ENCODE peak calls at places on chromosomes 2 and 18, in five cellular contexts. V, X, N, Y and Q are unnamed samples.

GRCh38 chr2:158837645-158838044 is 42.5 kb downstream of the DAPL1 start:
- DNase-seq in V (no peak), X (no peak), N (no peak), Y (no peak), Q (no peak)

GRCh38 chr2:224520064-224520463 is 65.1 kb downstream of the CUL3 start:
- DNase-seq in V (no peak), X (no peak), N (no peak), Y (peak), Q (no peak)

GRCh38 chr2:160266078-160266551 is 66.0 kb upstream of the ITGB6 start:
- DNase-seq in V (no peak), X (no peak), N (no peak), Y (no peak), Q (no peak)

GRCh38 chr2:28664120-28664842 is 87.3 kb upstream of the PPP1CB start:
- DNase-seq in V (no peak), X (no peak), N (no peak), Y (no peak), Q (no peak)

GRCh38 chr2:113966832-113967231 is 76.9 kb downstream of the ACTR3 start:
- DNase-seq in V (no peak), X (no peak), N (peak), Y (no peak), Q (no peak)

GRCh38 chr18:55422456-55423185 is 165.4 kb downstream of the TCF4 start:
- DNase-seq in V (no peak), X (peak), N (no peak), Y (no peak), Q (no peak)

GRCh38 chr2:218895758-218896500 is 15.3 kb downstream of the WNT10A start:
- DNase-seq in V (no peak), X (no peak), N (no peak), Y (no peak), Q (no peak)

GRCh38 chr2:177429688-177430325 is 37.2 kb downstream of the AGPS start:
- DNase-seq in V (no peak), X (no peak), N (no peak), Y (no peak), Q (no peak)

GRCh38 chr2:37583867-37584266 is 87.6 kb downstream of the CDC42EP3 start:
- DNase-seq in V (no peak), X (no peak), N (no peak), Y (no peak), Q (no peak)

GRCh38 chr2:26997394-26997793 is 27.0 kb downstream of the MAPRE3 start:
- DNase-seq in V (no peak), X (no peak), N (no peak), Y (no peak), Q (no peak)

GRCh38 chr2:232888099-232888836 is 18.2 kb downstream of the SNORC start:
- DNase-seq in V (no peak), X (no peak), N (no peak), Y (no peak), Q (no peak)

GRCh38 chr2:78202366-78202765 is 680.2 kb upstream of the LRRTM4 start:
- DNase-seq in V (no peak), X (no peak), N (no peak), Y (no peak), Q (no peak)

GRCh38 chr2:8588831-8589191 is 93.0 kb upstream of the ID2 start:
- DNase-seq in V (peak), X (no peak), N (no peak), Y (no peak), Q (no peak)

GRCh38 chr2:106197878-106198277 is 3.8 kb upstream of the UXS1 start:
- DNase-seq in V (no peak), X (no peak), N (no peak), Y (no peak), Q (no peak)

GRCh38 chr2:80102026-80102425 is 202.5 kb downstream of the LRRTM1 start:
- DNase-seq in V (no peak), X (no peak), N (no peak), Y (no peak), Q (no peak)

GRCh38 chr18:63741769-63742168 is 33.4 kb upstream of the SERPINB7 start:
- DNase-seq in V (no peak), X (no peak), N (no peak), Y (no peak), Q (no peak)

GRCh38 chr18:10705786-10706185 is 180.0 kb downstream of the NAPG start:
- DNase-seq in V (no peak), X (no peak), N (no peak), Y (no peak), Q (no peak)

GRCh38 chr2:70367722-70368323 is 66.0 kb upstream of the FAM136A start:
- DNase-seq in V (no peak), X (no peak), N (no peak), Y (no peak), Q (no peak)

GRCh38 chr2:154555700-154556099 is 142.8 kb upstream of the KCNJ3 start:
- DNase-seq in V (no peak), X (no peak), N (no peak), Y (no peak), Q (no peak)

GRCh38 chr2:232761301-232761907 is 15.0 kb downstream of the KCNJ13 start:
- DNase-seq in V (no peak), X (no peak), N (no peak), Y (peak), Q (no peak)

GRCh38 chr2:88066543-88066942 is 1.1 kb upstream of the SMYD1 start:
- DNase-seq in V (no peak), X (no peak), N (no peak), Y (no peak), Q (no peak)

GRCh38 chr18:79502785-79503184 is 107.1 kb downstream of the NFATC1 start:
- DNase-seq in V (no peak), X (no peak), N (no peak), Y (no peak), Q (no peak)

GRCh38 chr2:2827691-2828315 is 496.7 kb upstream of the MYT1L start:
- DNase-seq in V (no peak), X (no peak), N (no peak), Y (no peak), Q (no peak)

GRCh38 chr2:237888389-237888788 is 29.0 kb downstream of the RAMP1 start:
- DNase-seq in V (no peak), X (no peak), N (no peak), Y (no peak), Q (no peak)

GRCh38 chr18:79402977-79403722 is 7.4 kb downstream of the NFATC1 start:
- DNase-seq in V (no peak), X (peak), N (peak), Y (no peak), Q (no peak)

GRCh38 chr2:137096693-137097092 is 331.3 kb downstream of the THSD7B start:
- DNase-seq in V (no peak), X (no peak), N (no peak), Y (no peak), Q (no peak)
- TF ChIP-seq CTCF in V (no peak), X (no peak), N (no peak), Y (no peak), Q (peak)

GRCh38 chr2:163697846-163698637 is 37.8 kb downstream of the FIGN start:
- DNase-seq in V (no peak), X (no peak), N (no peak), Y (no peak), Q (no peak)
- TF ChIP-seq CTCF in V (no peak), X (no peak), N (no peak), Y (no peak), Q (no peak)

DNA sequence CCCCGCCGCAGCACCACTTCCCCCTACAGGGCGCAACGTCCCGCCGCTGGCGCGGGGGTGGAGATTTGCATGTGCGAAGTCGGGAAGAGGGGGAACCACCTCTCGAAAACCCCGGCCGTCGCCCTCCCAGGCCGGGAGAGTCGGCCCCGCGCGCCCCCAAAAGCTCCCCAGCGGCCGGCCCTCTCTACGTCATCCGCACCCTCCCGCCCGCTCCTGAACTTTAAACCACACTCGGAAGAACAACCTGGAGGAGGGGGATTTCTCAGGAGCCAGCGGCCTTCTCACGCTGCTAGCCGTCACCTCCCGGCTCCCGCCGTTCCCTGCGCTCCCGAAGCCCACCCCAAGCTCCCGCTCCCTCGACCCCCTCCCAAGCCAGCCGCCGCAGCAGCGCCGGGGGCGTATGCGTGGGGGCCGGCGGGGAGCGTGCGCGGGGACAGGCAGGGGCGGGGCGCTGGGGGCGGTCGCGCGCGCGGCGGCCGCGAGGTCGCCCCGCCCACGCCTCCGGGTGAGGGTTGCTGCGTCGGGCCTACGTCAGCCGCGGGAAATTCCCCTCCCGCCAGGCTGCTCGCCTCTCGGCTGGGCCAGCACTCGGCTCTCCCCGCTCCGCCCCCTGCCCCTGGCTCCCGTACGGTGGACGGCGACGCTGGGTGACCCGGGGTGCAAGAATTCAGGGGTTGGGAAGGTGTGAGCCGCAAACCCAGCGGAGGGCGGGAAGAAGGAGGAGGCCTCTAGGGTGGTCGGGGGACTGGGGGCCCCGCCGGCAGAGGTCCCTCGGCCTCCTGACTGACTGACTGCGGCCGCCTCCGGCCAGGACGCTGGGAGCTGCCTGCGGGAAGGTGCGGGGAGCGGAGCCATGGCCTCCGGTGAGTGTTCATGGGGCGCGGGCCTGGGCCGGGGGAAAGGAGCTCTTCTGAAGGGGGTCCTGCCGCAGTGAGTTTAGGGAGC is at the start of gene REL:
- DNase-seq in V (peak), X (peak), N (peak), Y (peak), Q (peak)
- TF ChIP-seq CTCF in V (no peak), X (peak), N (peak), Y (no peak), Q (no peak)

DNA sequence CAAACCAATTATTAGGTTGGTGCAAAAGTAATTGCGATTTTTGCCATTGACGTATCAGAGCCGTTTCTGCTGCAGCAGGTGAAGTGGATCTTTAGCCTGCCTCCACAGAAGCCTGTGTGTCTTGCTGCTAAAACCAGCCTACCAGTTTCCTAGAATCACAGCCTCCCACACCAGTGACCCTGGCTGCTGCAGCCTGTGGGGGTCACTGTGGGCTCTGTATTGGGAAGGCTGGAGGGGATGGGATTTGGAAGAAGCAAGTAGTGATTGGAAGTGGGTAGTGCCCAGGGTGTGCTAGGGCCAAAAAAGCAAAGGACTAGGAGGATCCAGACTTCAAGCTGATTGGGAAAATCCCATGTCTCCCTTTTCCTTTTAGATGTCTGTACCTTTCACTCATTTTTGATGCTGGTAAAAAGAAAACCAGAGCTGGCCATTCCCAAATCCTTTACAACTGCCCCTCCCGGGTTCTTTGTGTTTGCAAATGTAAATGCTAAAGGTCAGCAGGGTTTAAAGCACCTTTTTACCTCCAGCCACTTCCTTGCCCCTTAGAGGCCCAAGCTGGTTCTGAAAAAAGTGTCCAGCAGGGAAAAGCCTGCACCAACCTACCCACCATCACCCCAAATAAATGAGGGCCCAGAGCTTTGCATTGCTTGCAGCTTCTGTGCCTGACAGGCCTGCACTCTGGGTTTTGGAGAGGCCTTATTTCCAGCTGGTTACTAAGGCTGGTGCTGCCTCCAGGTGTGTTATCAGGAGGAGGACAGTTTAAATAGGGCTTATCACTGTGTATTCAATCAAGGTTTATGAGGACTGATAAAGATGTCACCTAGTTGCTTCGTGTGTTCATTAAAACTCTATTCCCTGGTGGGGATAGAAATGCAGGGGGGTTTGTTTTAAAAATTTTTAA is 172.0 kb downstream of the MIB1 start:
- DNase-seq in V (no peak), X (no peak), N (no peak), Y (no peak), Q (no peak)
- TF ChIP-seq CTCF in V (no peak), X (no peak), N (no peak), Y (no peak), Q (no peak)

GRCh38 chr2:50401772-50402653 is 629.9 kb downstream of the NRXN1 start:
- DNase-seq in V (no peak), X (no peak), N (peak), Y (no peak), Q (no peak)

GRCh38 chr2:50398101-50398500 is 633.8 kb downstream of the NRXN1 start:
- DNase-seq in V (no peak), X (no peak), N (no peak), Y (no peak), Q (no peak)

DNA sequence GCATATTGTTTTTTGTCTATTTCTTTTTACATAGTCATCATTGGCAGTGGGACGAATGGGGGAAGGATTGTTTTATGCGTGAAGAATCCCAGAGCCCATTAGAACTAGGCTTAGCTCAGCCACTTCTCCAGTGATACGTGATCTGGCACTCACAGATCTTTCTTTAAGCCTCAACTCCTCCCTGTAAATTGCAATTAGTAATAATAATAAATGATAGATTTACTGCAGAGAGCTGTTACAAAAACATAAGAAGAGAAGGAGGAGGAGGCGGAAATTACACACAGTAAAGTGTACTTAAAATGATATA is 629.3 kb downstream of the NRXN1 start:
- DNase-seq in V (no peak), X (no peak), N (no peak), Y (no peak), Q (no peak)
- TF ChIP-seq CTCF in V (no peak), X (no peak), N (no peak), Y (no peak), Q (peak)

GRCh38 chr2:235594964-235595363 is 101.1 kb downstream of the AGAP1 start:
- DNase-seq in V (no peak), X (no peak), N (no peak), Y (no peak), Q (no peak)

GRCh38 chr2:235591921-235592320 is 98.1 kb downstream of the AGAP1 start:
- DNase-seq in V (no peak), X (no peak), N (no peak), Y (no peak), Q (no peak)

GRCh38 chr2:235595420-235596010 is 101.7 kb downstream of the AGAP1 start:
- DNase-seq in V (peak), X (peak), N (peak), Y (no peak), Q (no peak)

GRCh38 chr2:235592430-235592829 is 98.6 kb downstream of the AGAP1 start:
- DNase-seq in V (no peak), X (no peak), N (no peak), Y (no peak), Q (no peak)

DNA sequence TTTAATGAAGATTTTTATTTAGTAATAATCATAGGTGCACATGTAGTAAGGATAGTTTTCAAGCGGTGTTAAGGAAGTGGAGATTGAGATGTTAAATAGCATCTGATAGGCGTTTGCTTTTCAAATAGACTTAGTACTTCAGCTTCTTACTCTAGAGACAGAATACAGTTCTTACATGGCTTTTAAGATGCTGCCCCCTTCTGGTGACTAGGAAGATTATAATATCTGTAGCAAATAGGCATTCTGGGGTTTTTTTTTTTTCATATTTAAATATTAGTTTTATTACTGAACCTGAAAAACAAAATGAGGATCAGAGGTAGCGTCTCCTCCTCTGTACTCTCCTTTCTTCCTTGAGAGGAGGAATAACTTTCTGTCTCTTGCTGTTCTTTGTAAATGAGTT is 100.2 kb downstream of the AGAP1 start:
- DNase-seq in V (no peak), X (no peak), N (peak), Y (no peak), Q (no peak)
- TF ChIP-seq CTCF in V (no peak), X (peak), N (peak), Y (peak), Q (peak)

GRCh38 chr2:50748652-50749174 is 283.2 kb downstream of the NRXN1 start:
- DNase-seq in V (no peak), X (no peak), N (no peak), Y (no peak), Q (no peak)

GRCh38 chr2:50743471-50743870 is 288.5 kb downstream of the NRXN1 start:
- DNase-seq in V (no peak), X (no peak), N (no peak), Y (no peak), Q (no peak)

GRCh38 chr2:50749226-50749625 is 282.7 kb downstream of the NRXN1 start:
- DNase-seq in V (no peak), X (no peak), N (no peak), Y (no peak), Q (no peak)

GRCh38 chr2:50751255-50752069 is 280.5 kb downstream of the NRXN1 start:
- DNase-seq in V (no peak), X (no peak), N (no peak), Y (no peak), Q (no peak)

DNA sequence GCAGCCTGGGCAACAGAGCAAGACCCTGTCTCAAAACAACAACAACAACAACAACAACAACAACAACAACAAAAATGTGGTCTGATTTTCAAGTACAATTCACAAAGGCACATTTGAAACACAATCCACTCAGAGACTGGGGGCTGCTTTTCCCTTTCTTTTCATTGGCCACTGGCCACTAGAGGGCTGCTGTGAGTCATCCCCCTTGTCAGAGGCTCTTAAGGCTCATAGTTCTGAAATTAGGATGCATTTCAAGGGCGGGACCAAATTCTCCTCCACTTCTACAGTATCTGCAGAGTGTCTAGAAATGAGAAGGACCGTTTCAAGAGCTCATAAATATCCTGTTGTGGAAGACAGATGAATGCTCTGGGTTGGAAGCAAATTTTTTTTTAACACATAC is 285.4 kb downstream of the NRXN1 start:
- DNase-seq in V (no peak), X (no peak), N (no peak), Y (no peak), Q (no peak)
- TF ChIP-seq CTCF in V (no peak), X (peak), N (no peak), Y (no peak), Q (peak)

DNA sequence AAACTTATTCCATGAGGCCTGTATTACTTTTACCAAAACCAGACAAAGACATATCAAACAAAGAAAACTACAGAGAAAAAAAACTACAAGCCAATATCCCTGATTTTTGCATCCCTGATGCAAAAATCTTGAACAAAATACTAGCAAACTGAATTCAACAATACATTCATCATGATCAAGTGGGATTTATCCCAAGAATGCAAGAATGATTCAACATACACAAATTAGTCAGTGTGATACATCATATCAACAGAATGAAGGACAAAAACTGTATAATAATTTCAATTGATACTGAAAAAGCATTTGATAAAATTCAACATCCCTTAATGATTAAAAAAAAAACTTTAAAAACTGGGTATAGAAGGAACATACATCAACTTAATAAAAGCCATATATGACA is 106.8 kb downstream of the SLC39A10 start:
- DNase-seq in V (no peak), X (no peak), N (no peak), Y (no peak), Q (no peak)
- TF ChIP-seq CTCF in V (no peak), X (no peak), N (no peak), Y (no peak), Q (no peak)

GRCh38 chr2:239277401-239278085 is 123.3 kb downstream of the HDAC4 start:
- DNase-seq in V (peak), X (no peak), N (no peak), Y (no peak), Q (no peak)

GRCh38 chr2:239278361-239278760 is 122.5 kb downstream of the HDAC4 start:
- DNase-seq in V (no peak), X (no peak), N (no peak), Y (no peak), Q (no peak)

GRCh38 chr2:239275037-239275685 is 125.7 kb downstream of the HDAC4 start:
- DNase-seq in V (peak), X (peak), N (peak), Y (peak), Q (peak)

GRCh38 chr2:239275871-239276812 is 124.7 kb downstream of the HDAC4 start:
- DNase-seq in V (peak), X (peak), N (no peak), Y (no peak), Q (no peak)

GRCh38 chr2:239276813-239277193 is 124.0 kb downstream of the HDAC4 start:
- DNase-seq in V (no peak), X (no peak), N (no peak), Y (no peak), Q (no peak)
- TF ChIP-seq CTCF in V (no peak), X (no peak), N (no peak), Y (no peak), Q (no peak)